ENCODE peak calls at places on chromosomes 3 and 15, in nine cellular contexts. One of them, this sample, is unnamed.

GRCh38 chr15:53962646-53963561 is 15.3 kb upstream of the UNC13C start:
- DNase-seq in hepatocyte: peak
- DNase-seq in right lobe of liver: peak
- DNase-seq in HepG2: peak
- DNase-seq in stomach: peak
- DNase-seq in astrocyte: no peak
- DNase-seq in body of pancreas: peak
- DNase-seq in brain microvascular endothelial cell: peak
- DNase-seq in colonic mucosa: peak
- DNase-seq in this sample: peak

GRCh38 chr3:64763980-64764379 is 76.2 kb upstream of the ADAMTS9 start:
- DNase-seq in hepatocyte: peak
- DNase-seq in right lobe of liver: no peak
- DNase-seq in HepG2: no peak
- DNase-seq in colonic mucosa: no peak
- DNase-seq in brain microvascular endothelial cell: no peak
- DNase-seq in stomach: no peak
- DNase-seq in astrocyte: no peak
- DNase-seq in body of pancreas: no peak
- DNase-seq in this sample: no peak

GRCh38 chr15:40306908-40307307 is 827 bp downstream of the PLCB2 start:
- DNase-seq in brain microvascular endothelial cell: no peak
- DNase-seq in hepatocyte: no peak
- DNase-seq in colonic mucosa: no peak
- DNase-seq in stomach: no peak
- DNase-seq in HepG2: no peak
- DNase-seq in astrocyte: no peak
- DNase-seq in body of pancreas: no peak
- DNase-seq in right lobe of liver: no peak
- DNase-seq in this sample: no peak

GRCh38 chr15:22227961-22228762 is 147.8 kb downstream of the OR4M2 start:
- DNase-seq in right lobe of liver: peak
- DNase-seq in brain microvascular endothelial cell: no peak
- DNase-seq in HepG2: no peak
- DNase-seq in hepatocyte: no peak
- DNase-seq in body of pancreas: no peak
- DNase-seq in colonic mucosa: no peak
- DNase-seq in stomach: no peak
- DNase-seq in astrocyte: no peak
- DNase-seq in this sample: no peak

GRCh38 chr3:131028844-131029243 is 2.2 kb downstream of the NEK11 start:
- DNase-seq in stomach: no peak
- DNase-seq in hepatocyte: no peak
- DNase-seq in HepG2: no peak
- DNase-seq in astrocyte: no peak
- DNase-seq in body of pancreas: no peak
- DNase-seq in colonic mucosa: no peak
- DNase-seq in right lobe of liver: no peak
- DNase-seq in brain microvascular endothelial cell: no peak
- DNase-seq in this sample: no peak

GRCh38 chr3:196135693-196136639 is 54.1 kb upstream of the TFRC start:
- DNase-seq in stomach: no peak
- DNase-seq in brain microvascular endothelial cell: no peak
- DNase-seq in HepG2: no peak
- DNase-seq in right lobe of liver: peak
- DNase-seq in body of pancreas: no peak
- DNase-seq in astrocyte: no peak
- DNase-seq in hepatocyte: peak
- DNase-seq in colonic mucosa: no peak
- DNase-seq in this sample: peak

GRCh38 chr3:152277198-152277597 is 8.5 kb downstream of the MBNL1 start:
- DNase-seq in right lobe of liver: no peak
- DNase-seq in astrocyte: no peak
- DNase-seq in HepG2: no peak
- DNase-seq in stomach: no peak
- DNase-seq in colonic mucosa: no peak
- DNase-seq in brain microvascular endothelial cell: no peak
- DNase-seq in body of pancreas: no peak
- DNase-seq in hepatocyte: no peak
- DNase-seq in this sample: no peak

GRCh38 chr15:87762110-87762509 is 494.4 kb downstream of the NTRK3 start:
- DNase-seq in stomach: no peak
- DNase-seq in astrocyte: no peak
- DNase-seq in brain microvascular endothelial cell: no peak
- DNase-seq in hepatocyte: no peak
- DNase-seq in HepG2: no peak
- DNase-seq in colonic mucosa: no peak
- DNase-seq in body of pancreas: peak
- DNase-seq in right lobe of liver: no peak
- DNase-seq in this sample: no peak

GRCh38 chr3:12993623-12994356 is 79.4 kb downstream of the IQSEC1 start:
- DNase-seq in stomach: peak
- DNase-seq in HepG2: no peak
- DNase-seq in astrocyte: no peak
- DNase-seq in brain microvascular endothelial cell: no peak
- DNase-seq in colonic mucosa: peak
- DNase-seq in right lobe of liver: no peak
- DNase-seq in hepatocyte: peak
- DNase-seq in body of pancreas: no peak
- DNase-seq in this sample: no peak

GRCh38 chr15:99085413-99086326 is 19.2 kb upstream of the SYNM start:
- DNase-seq in hepatocyte: no peak
- DNase-seq in HepG2: no peak
- DNase-seq in colonic mucosa: no peak
- DNase-seq in brain microvascular endothelial cell: peak
- DNase-seq in astrocyte: peak
- DNase-seq in body of pancreas: no peak
- DNase-seq in right lobe of liver: no peak
- DNase-seq in stomach: no peak
- DNase-seq in this sample: no peak

GRCh38 chr3:143827425-143827824 is 20.8 kb downstream of the SLC9A9 start:
- DNase-seq in colonic mucosa: no peak
- DNase-seq in stomach: no peak
- DNase-seq in body of pancreas: no peak
- DNase-seq in right lobe of liver: no peak
- DNase-seq in HepG2: no peak
- DNase-seq in brain microvascular endothelial cell: no peak
- DNase-seq in astrocyte: no peak
- DNase-seq in hepatocyte: no peak
- DNase-seq in this sample: no peak

GRCh38 chr15:70582143-70582945 is 181.0 kb downstream of the UACA start:
- DNase-seq in body of pancreas: no peak
- DNase-seq in brain microvascular endothelial cell: peak
- DNase-seq in right lobe of liver: no peak
- DNase-seq in stomach: no peak
- DNase-seq in colonic mucosa: no peak
- DNase-seq in astrocyte: peak
- DNase-seq in HepG2: no peak
- DNase-seq in hepatocyte: no peak
- DNase-seq in this sample: no peak

GRCh38 chr15:64521726-64522164 is 61.4 kb downstream of the ZNF609 start:
- DNase-seq in colonic mucosa: no peak
- DNase-seq in body of pancreas: peak
- DNase-seq in hepatocyte: peak
- DNase-seq in HepG2: peak
- DNase-seq in right lobe of liver: no peak
- DNase-seq in brain microvascular endothelial cell: peak
- DNase-seq in astrocyte: peak
- DNase-seq in stomach: peak
- DNase-seq in this sample: no peak

GRCh38 chr3:171286580-171287249 is 173.5 kb downstream of the TNIK start:
- DNase-seq in stomach: no peak
- DNase-seq in body of pancreas: no peak
- DNase-seq in hepatocyte: peak
- DNase-seq in brain microvascular endothelial cell: no peak
- DNase-seq in HepG2: peak
- DNase-seq in right lobe of liver: no peak
- DNase-seq in astrocyte: peak
- DNase-seq in colonic mucosa: no peak
- DNase-seq in this sample: no peak

DNA sequence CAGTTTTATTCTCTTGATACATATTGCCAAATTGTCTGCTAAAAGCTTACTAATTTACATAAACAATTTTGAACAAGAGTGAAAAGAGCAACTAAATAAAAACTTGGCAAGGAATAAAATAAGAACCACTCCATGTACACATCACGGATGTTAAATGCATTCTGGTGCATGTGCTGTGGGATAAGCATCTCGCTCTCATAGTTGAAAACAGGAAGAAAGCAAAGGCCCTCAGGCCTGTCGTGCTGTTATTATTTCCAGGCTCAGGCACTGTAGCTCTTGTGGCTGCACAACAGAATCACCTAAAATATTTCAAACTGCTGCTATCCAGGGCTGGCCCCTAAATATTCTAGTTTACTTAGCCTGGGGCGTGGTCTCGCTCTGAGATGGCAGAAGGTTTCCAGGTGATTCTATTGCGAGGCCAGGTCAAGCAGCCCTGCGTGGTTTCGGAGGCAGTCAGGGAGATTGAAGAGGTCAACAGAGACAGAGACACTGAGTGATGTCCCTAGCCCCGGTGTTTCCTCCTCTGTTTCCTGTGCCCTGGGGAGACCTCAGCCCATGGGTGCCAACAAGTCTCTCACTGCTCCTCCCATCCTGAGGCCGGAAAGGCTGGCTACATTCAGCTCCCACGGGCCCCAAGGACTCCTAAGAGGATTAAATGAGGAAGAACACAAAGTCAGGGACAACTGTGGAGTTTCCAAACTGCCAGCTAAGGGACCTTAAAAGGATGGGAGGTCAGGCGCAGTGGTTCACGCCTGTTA is 18.2 kb upstream of the PDIA5 start:
- DNase-seq in right lobe of liver: no peak
- DNase-seq in astrocyte: no peak
- DNase-seq in body of pancreas: no peak
- DNase-seq in colonic mucosa: no peak
- DNase-seq in stomach: no peak
- DNase-seq in HepG2: no peak
- DNase-seq in brain microvascular endothelial cell: no peak
- DNase-seq in hepatocyte: no peak
- DNase-seq in this sample: no peak
- H3K27ac ChIP-seq in right lobe of liver: no peak
- H3K27ac ChIP-seq in astrocyte: no peak
- H3K27ac ChIP-seq in body of pancreas: no peak
- H3K27ac ChIP-seq in colonic mucosa: no peak
- H3K27ac ChIP-seq in stomach: no peak
- H3K27ac ChIP-seq in HepG2: no peak
- H3K27ac ChIP-seq in brain microvascular endothelial cell: no peak
- H3K27ac ChIP-seq in hepatocyte: no peak
- H3K27ac ChIP-seq in this sample: no peak

GRCh38 chr15:69045810-69046209 is 31.3 kb downstream of the NOX5 start:
- DNase-seq in hepatocyte: peak
- DNase-seq in colonic mucosa: no peak
- DNase-seq in right lobe of liver: no peak
- DNase-seq in body of pancreas: no peak
- DNase-seq in stomach: no peak
- DNase-seq in astrocyte: peak
- DNase-seq in brain microvascular endothelial cell: peak
- DNase-seq in HepG2: peak
- DNase-seq in this sample: no peak
- TF ChIP-seq CTCF in hepatocyte: peak
- TF ChIP-seq CTCF in colonic mucosa: no peak
- TF ChIP-seq CTCF in right lobe of liver: no peak
- TF ChIP-seq CTCF in body of pancreas: no peak
- TF ChIP-seq CTCF in stomach: no peak
- TF ChIP-seq CTCF in astrocyte: peak
- TF ChIP-seq CTCF in brain microvascular endothelial cell: peak
- TF ChIP-seq CTCF in HepG2: peak
- TF ChIP-seq CTCF in this sample: no peak

GRCh38 chr3:71723452-71724170 is 1.6 kb downstream of the EIF4E3 start:
- DNase-seq in body of pancreas: no peak
- DNase-seq in colonic mucosa: no peak
- DNase-seq in stomach: no peak
- DNase-seq in astrocyte: no peak
- DNase-seq in hepatocyte: no peak
- DNase-seq in right lobe of liver: no peak
- DNase-seq in HepG2: no peak
- DNase-seq in brain microvascular endothelial cell: no peak
- DNase-seq in this sample: no peak

GRCh38 chr3:71722693-71723092 is 2.5 kb downstream of the EIF4E3 start:
- DNase-seq in body of pancreas: no peak
- DNase-seq in colonic mucosa: no peak
- DNase-seq in HepG2: no peak
- DNase-seq in astrocyte: no peak
- DNase-seq in hepatocyte: no peak
- DNase-seq in right lobe of liver: no peak
- DNase-seq in stomach: no peak
- DNase-seq in brain microvascular endothelial cell: no peak
- DNase-seq in this sample: no peak

GRCh38 chr3:71718069-71718468 is 7.1 kb downstream of the EIF4E3 start:
- DNase-seq in right lobe of liver: no peak
- DNase-seq in body of pancreas: no peak
- DNase-seq in colonic mucosa: no peak
- DNase-seq in astrocyte: no peak
- DNase-seq in hepatocyte: no peak
- DNase-seq in HepG2: no peak
- DNase-seq in brain microvascular endothelial cell: no peak
- DNase-seq in stomach: no peak
- DNase-seq in this sample: no peak

GRCh38 chr3:71721721-71722157 is 3.5 kb downstream of the EIF4E3 start:
- DNase-seq in HepG2: no peak
- DNase-seq in stomach: no peak
- DNase-seq in right lobe of liver: no peak
- DNase-seq in colonic mucosa: no peak
- DNase-seq in astrocyte: no peak
- DNase-seq in hepatocyte: no peak
- DNase-seq in brain microvascular endothelial cell: no peak
- DNase-seq in body of pancreas: no peak
- DNase-seq in this sample: no peak

GRCh38 chr3:71721002-71721401 is 4.2 kb downstream of the EIF4E3 start:
- DNase-seq in HepG2: no peak
- DNase-seq in astrocyte: no peak
- DNase-seq in stomach: no peak
- DNase-seq in body of pancreas: no peak
- DNase-seq in colonic mucosa: no peak
- DNase-seq in right lobe of liver: no peak
- DNase-seq in hepatocyte: no peak
- DNase-seq in brain microvascular endothelial cell: no peak
- DNase-seq in this sample: no peak
- H3K27ac ChIP-seq in HepG2: no peak
- H3K27ac ChIP-seq in astrocyte: no peak
- H3K27ac ChIP-seq in stomach: no peak
- H3K27ac ChIP-seq in body of pancreas: no peak
- H3K27ac ChIP-seq in colonic mucosa: no peak
- H3K27ac ChIP-seq in right lobe of liver: no peak
- H3K27ac ChIP-seq in hepatocyte: no peak
- H3K27ac ChIP-seq in brain microvascular endothelial cell: no peak
- H3K27ac ChIP-seq in this sample: no peak

DNA sequence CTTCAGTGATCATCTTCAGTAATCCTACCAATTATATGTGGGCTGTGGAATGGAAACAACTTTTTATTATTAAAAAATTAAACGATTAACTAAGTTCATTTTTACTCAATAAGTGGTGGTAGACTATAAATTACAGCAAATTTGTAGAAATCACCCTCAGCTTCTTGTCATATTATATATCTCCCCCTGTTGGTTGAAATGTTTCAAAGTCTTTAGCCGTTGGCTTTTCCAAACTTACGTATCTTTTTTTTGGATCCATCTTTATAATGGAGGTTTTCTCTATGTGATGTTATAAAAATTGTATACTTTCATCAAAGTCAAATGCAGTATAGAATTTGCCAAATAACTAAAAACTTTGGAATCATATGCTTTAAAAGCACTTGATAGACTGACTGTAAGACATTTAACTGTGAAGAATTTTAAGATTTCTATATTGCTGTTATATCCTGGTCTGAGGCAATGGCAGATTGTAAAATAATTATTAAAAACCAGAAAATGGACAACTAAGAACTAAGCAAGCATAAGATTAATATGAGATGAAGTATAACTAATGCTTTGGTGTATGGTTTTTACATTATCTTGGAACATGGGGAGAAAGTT is 44.7 kb downstream of the ATP11B start:
- DNase-seq in stomach: no peak
- DNase-seq in body of pancreas: no peak
- DNase-seq in right lobe of liver: no peak
- DNase-seq in HepG2: peak
- DNase-seq in astrocyte: peak
- DNase-seq in brain microvascular endothelial cell: no peak
- DNase-seq in hepatocyte: peak
- DNase-seq in colonic mucosa: no peak
- DNase-seq in this sample: no peak
- TF ChIP-seq CTCF in stomach: peak
- TF ChIP-seq CTCF in body of pancreas: peak
- TF ChIP-seq CTCF in right lobe of liver: peak
- TF ChIP-seq CTCF in HepG2: peak
- TF ChIP-seq CTCF in astrocyte: peak
- TF ChIP-seq CTCF in brain microvascular endothelial cell: peak
- TF ChIP-seq CTCF in hepatocyte: peak
- TF ChIP-seq CTCF in colonic mucosa: peak
- TF ChIP-seq CTCF in this sample: no peak